ENCODE peak calls at places on chromosomes 11 and 22, in four cellular contexts. T is right lobe of liver, Z is IMR-90, X is mammary epithelial cell. K is an unnamed sample.

GRCh38 chr11:117701781-117702180 is 95.2 kb downstream of the DSCAML1 start:
- DNase-seq in T (no peak), Z (no peak), X (no peak), K (no peak)

GRCh38 chr11:129119036-129119435 is 73.1 kb downstream of the ARHGAP32 start:
- DNase-seq in T (no peak), Z (no peak), X (no peak), K (no peak)

GRCh38 chr11:60950933-60951610 is 904 bp downstream of the SLC15A3 start:
- DNase-seq in T (no peak), Z (no peak), X (no peak), K (no peak)

GRCh38 chr22:46592390-46592872 is 27.8 kb upstream of the GRAMD4 start:
- DNase-seq in T (peak), Z (peak), X (peak), K (no peak)

GRCh38 chr22:29004647-29005371 is 56.8 kb downstream of the C22orf31 start:
- DNase-seq in T (peak), Z (peak), X (no peak), K (no peak)

GRCh38 chr11:457071-457760 is 7.1 kb downstream of the PTDSS2 start:
- DNase-seq in T (no peak), Z (no peak), X (no peak), K (no peak)

GRCh38 chr11:102467853-102468580 is 15.5 kb upstream of the TMEM123 start:
- DNase-seq in T (no peak), Z (no peak), X (no peak), K (no peak)

GRCh38 chr11:73625690-73626318 is 20.6 kb upstream of the PLEKHB1 start:
- DNase-seq in T (peak), Z (peak), X (peak), K (peak)

GRCh38 chr11:116199182-116199581 is 573.6 kb downstream of the BUD13 start:
- DNase-seq in T (no peak), Z (no peak), X (no peak), K (no peak)

GRCh38 chr11:84014539-84014938 is 728.4 kb upstream of the CCDC90B start:
- DNase-seq in T (no peak), Z (no peak), X (no peak), K (no peak)

GRCh38 chr11:72771507-72771906 is 19.3 kb upstream of the ARAP1 start:
- DNase-seq in T (no peak), Z (peak), X (no peak), K (no peak)

GRCh38 chr22:29205598-29206371 is at the start of gene EMID1:
- DNase-seq in T (no peak), Z (peak), X (no peak), K (no peak)

GRCh38 chr11:9210922-9211320 is 54.2 kb downstream of the DENND5A start:
- DNase-seq in T (no peak), Z (peak), X (peak), K (peak)

GRCh38 chr11:75349540-75350116 is 1.8 kb downstream of the ARRB1 start:
- DNase-seq in T (no peak), Z (no peak), X (no peak), K (no peak)

GRCh38 chr11:3134218-3134621 is 30.9 kb downstream of the OSBPL5 start:
- DNase-seq in T (no peak), Z (no peak), X (no peak), K (no peak)

GRCh38 chr11:107741044-107741823 is 29.4 kb upstream of the SLN start:
- DNase-seq in T (no peak), Z (peak), X (peak), K (no peak)
- H3K27ac ChIP-seq in T (no peak), Z (no peak), X (no peak), K (no peak)

GRCh38 chr11:1546536-1547466 is 25.3 kb downstream of the DUSP8 start:
- DNase-seq in T (no peak), Z (peak), X (peak), K (peak)
- TF ChIP-seq CTCF in T (peak), Z (peak), X (peak), K (peak)

GRCh38 chr11:69800278-69800677 is 18.9 kb downstream of the FGF3 start:
- DNase-seq in T (no peak), Z (no peak), X (no peak), K (no peak)

GRCh38 chr11:69797737-69798528 is 21.3 kb downstream of the FGF3 start:
- DNase-seq in T (no peak), Z (no peak), X (no peak), K (no peak)

GRCh38 chr11:69801513-69802335 is 17.5 kb downstream of the FGF3 start:
- DNase-seq in T (no peak), Z (no peak), X (no peak), K (no peak)

GRCh38 chr11:69799097-69799496 is 20.1 kb downstream of the FGF3 start:
- DNase-seq in T (no peak), Z (no peak), X (no peak), K (no peak)

GRCh38 chr11:69799582-69799981 is 19.6 kb downstream of the FGF3 start:
- DNase-seq in T (no peak), Z (peak), X (peak), K (peak)
- H3K27ac ChIP-seq in T (no peak), Z (no peak), X (no peak), K (no peak)

DNA sequence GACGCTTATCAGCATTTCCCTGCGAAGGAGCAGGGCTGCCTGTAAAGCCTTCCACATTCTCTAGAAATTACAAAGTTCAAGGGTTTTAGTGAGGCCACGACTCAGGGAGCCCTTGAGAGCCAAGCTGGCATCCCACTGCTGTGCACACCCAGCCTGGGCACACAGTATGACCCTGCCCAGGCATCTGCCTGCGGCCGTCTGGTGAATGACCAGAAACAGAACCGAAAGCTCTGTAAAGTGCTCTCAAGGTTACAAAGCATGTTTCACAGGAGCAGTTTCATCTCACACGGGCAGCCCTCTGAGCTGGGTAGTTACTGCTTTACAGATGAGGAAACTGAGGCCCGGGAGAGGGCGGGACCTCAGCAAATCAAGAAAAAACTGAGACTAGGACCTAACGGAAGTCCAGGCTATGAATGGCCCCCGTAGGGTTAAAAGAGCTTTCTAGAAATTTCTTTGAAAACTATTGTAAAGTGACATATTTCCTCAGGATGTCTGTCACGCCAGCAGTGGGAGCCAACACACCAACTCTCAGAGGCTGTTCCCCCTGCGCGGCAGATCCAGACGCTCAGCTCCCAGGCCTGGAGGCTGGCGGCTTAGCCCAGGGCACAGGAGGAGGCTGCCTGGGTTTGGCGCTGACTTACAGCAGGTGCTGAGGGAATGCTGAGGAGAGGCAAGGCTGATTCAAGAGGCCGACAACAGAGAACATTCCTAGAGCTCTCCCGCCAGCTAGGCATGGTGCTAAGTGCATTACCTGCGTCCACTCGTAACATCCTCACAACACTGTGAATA is 7.7 kb upstream of the TCF20 start:
- DNase-seq in T (no peak), Z (no peak), X (no peak), K (peak)
- TF ChIP-seq CTCF in T (no peak), Z (peak), X (peak), K (no peak)

GRCh38 chr11:12964650-12965049 is 44.5 kb upstream of the RASSF10 start:
- DNase-seq in T (no peak), Z (no peak), X (no peak), K (no peak)

GRCh38 chr11:12968836-12969235 is 40.3 kb upstream of the RASSF10 start:
- DNase-seq in T (no peak), Z (no peak), X (no peak), K (no peak)

GRCh38 chr11:12971955-12972354 is 37.2 kb upstream of the RASSF10 start:
- DNase-seq in T (no peak), Z (no peak), X (no peak), K (no peak)

GRCh38 chr11:12963789-12964536 is 45.2 kb upstream of the RASSF10 start:
- DNase-seq in T (peak), Z (peak), X (peak), K (peak)

DNA sequence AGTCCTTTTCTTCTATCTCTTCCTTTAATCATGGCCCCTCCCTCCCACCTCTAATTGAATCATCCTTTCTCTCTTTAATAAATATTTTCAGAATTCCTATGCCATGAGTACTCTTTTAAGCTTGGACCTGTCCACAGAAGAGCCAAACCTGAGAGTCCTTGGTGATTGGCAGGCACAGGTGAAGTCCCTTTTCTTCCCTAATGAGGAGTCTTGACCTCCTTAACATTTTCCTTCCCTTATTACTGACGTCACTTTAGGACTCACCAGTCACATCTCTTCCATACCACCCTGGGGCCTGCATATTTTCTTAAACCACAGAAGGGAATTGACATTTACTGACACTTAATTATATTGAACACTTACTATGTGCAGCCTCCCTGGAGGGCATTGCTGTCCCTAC is 41.0 kb upstream of the RASSF10 start:
- DNase-seq in T (no peak), Z (no peak), X (peak), K (peak)
- H3K27ac ChIP-seq in T (no peak), Z (no peak), X (no peak), K (peak)

GRCh38 chr22:41203118-41203517 is 2.0 kb upstream of the L3MBTL2 start:
- DNase-seq in T (no peak), Z (no peak), X (no peak), K (no peak)

GRCh38 chr22:41193829-41194228 is 11.3 kb upstream of the L3MBTL2 start:
- DNase-seq in T (no peak), Z (no peak), X (no peak), K (no peak)

GRCh38 chr22:41201146-41201545 is 4.0 kb upstream of the L3MBTL2 start:
- DNase-seq in T (no peak), Z (no peak), X (no peak), K (no peak)

GRCh38 chr22:41197046-41197807 is 7.9 kb upstream of the L3MBTL2 start:
- DNase-seq in T (peak), Z (peak), X (peak), K (peak)

GRCh38 chr22:41197808-41198585 is 7.1 kb upstream of the L3MBTL2 start:
- DNase-seq in T (no peak), Z (no peak), X (no peak), K (no peak)
- TF ChIP-seq CTCF in T (peak), Z (no peak), X (peak), K (no peak)

DNA sequence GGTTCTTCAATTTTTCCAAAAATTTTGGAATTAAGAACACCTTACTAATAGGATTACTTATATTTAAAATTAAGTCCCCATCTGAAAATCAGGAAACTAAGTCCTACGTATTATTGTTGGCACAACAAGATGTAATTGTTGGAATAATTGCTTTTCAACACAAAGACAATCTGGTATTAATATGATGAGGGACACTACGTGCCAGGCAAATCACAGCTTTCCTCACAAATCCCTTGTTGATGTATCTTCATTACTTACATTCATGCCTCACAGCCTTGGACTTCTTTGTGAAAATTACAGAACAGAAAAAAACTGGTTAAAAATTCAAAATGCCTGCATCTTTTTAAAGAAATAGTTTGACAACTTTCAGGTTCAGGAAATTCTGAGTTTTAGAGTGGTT is 23.2 kb upstream of the CCDC34 start:
- DNase-seq in T (no peak), Z (no peak), X (no peak), K (no peak)
- H3K27ac ChIP-seq in T (no peak), Z (no peak), X (peak), K (no peak)

GRCh38 chr11:33980896-33981295 is 70.6 kb upstream of the CAPRIN1 start:
- DNase-seq in T (no peak), Z (no peak), X (no peak), K (no peak)

GRCh38 chr11:33987975-33988580 is 63.5 kb upstream of the CAPRIN1 start:
- DNase-seq in T (peak), Z (peak), X (peak), K (peak)

GRCh38 chr11:33987545-33987944 is 64.0 kb upstream of the CAPRIN1 start:
- DNase-seq in T (no peak), Z (no peak), X (no peak), K (no peak)

GRCh38 chr11:33982661-33983060 is 68.9 kb upstream of the CAPRIN1 start:
- DNase-seq in T (no peak), Z (no peak), X (no peak), K (no peak)

DNA sequence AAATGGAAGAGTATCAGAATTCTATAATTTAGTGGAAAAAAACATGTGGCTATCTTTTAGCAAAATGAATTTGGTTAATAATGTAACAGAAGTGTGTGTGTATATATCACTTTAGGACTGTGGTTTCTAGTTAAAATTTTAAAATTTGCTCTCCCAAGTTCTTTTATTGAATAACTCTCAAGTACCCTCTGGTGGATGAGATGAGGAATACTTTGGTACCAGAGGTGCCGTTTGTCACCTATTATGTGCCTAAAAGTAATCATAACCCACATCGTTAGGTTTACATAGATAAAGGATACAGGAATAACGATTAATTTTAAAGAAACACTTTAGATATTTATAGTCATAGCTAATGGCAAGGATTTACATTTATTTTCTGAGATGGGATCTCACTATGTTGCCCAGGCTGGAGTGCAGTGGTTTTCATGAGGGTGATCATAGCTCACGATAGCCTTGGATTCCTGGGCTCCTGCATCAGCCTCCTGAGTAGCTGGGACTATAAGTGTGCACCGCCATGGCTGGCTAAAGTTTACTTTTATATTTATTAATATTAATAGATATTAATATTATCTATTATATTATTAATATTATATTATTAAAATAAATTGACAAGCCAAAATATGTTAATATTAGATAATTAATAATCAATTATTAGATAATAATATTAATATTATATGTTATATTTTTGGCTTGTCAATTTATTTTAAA is 66.7 kb upstream of the CAPRIN1 start:
- DNase-seq in T (no peak), Z (no peak), X (no peak), K (no peak)
- TF ChIP-seq CTCF in T (peak), Z (peak), X (no peak), K (no peak)

DNA sequence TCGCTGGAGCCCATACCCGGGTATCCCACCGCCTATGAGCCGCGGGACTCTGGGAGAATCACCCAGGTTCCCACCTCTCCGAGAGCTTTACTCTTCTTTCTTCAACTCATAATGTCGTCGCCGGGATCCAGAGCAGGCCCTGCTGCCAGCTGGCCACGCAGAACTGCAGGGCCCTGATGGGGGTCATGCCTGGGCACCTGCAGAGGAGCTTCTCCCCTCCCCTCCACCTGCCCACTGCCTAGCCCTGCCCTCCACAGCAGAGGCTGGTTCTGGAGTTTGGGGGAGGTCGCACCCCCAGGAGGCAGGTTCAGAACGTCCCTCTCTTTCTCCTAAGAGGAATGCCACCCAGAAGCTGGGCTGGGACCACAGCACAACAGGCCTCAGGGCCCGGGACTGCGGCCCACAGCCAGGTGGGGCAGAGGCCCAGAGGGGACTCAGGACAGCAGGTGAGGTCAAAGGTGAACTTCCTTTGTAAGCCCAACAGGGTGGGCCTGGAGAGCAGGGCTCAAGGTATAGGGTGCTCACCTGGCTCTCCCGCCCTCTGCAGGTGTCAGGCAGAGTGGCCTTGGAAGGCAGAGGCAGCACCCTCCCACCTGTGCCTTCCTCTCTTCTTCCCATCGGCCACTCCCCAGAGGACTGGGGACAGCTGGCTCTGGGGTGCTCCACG is 1.9 kb downstream of the SLC25A45 start:
- DNase-seq in T (no peak), Z (no peak), X (no peak), K (no peak)
- H3K27ac ChIP-seq in T (no peak), Z (no peak), X (no peak), K (peak)

DNA sequence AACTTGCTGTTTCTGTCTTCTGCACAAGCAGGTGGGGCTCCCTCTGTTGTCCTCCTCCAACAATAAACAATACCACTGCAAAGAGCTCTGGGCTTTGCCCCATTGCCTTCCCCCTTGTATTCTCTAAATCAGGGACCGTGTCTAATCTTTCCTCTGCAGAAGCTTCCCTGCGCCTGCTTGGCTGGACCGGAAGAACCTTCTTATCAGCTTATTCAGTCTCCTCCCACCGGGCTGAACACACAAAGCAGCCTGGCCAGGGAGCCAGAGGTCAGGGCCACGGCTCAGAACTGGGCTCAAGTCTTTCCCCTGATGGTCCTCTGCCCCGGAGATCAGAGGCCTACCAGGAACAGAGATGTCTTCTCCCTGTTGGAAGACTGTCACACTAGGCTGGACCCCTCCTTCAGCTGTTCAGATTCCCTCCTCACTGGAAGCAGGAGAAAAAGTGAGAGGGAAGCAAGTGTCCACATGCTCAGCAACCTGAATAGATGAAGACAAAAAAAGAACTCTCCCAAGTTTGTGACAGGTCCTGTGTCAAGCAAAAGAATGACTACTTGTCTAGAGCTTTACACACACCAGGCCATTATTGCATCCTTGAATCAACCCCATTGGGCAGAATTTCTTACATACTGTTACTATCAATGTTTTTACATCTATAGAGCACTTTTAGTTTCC is 63.7 kb downstream of the RAB30 start:
- DNase-seq in T (peak), Z (peak), X (no peak), K (no peak)
- TF ChIP-seq CTCF in T (no peak), Z (no peak), X (no peak), K (no peak)